ENCODE peak calls at places on chromosomes 2 and 18, in seven cellular contexts. G, Q, L, Z, C, B and R are unnamed samples.

GRCh38 chr18:67705748-67706147 is 189.2 kb upstream of the DSEL start:
- DNase-seq in G (no peak), Q (peak; percentile 10), L (no peak), Z (no peak), C (no peak), B (no peak), R (no peak)

GRCh38 chr2:28895189-28895893 is 874 bp downstream of the WDR43 start:
- DNase-seq in G (peak; percentile 78), Q (peak; percentile 65), L (no peak), Z (no peak), C (peak; percentile 38), B (peak; percentile 60), R (no peak)

GRCh38 chr18:22167471-22168151 is 1.8 kb upstream of the GATA6 start:
- DNase-seq in G (no peak), Q (no peak), L (no peak), Z (no peak), C (no peak), B (no peak), R (peak; percentile 43)

GRCh38 chr2:226837787-226838603 is 2.1 kb downstream of the RHBDD1 start:
- DNase-seq in G (no peak), Q (no peak), L (no peak), Z (no peak), C (no peak), B (no peak), R (no peak)

GRCh38 chr18:7789853-7790552 is 222.9 kb downstream of the PTPRM start:
- DNase-seq in G (no peak), Q (peak; percentile 62), L (no peak), Z (no peak), C (no peak), B (no peak), R (peak; percentile 33)

GRCh38 chr2:231900486-231900942 is 25.7 kb downstream of the NPPC start:
- DNase-seq in G (peak; percentile 92), Q (peak; percentile 63), L (peak; percentile 11), Z (peak; percentile 68), C (peak; percentile 72), B (peak; percentile 81), R (peak; percentile 98)

GRCh38 chr2:8616084-8616419 is 65.8 kb upstream of the ID2 start:
- DNase-seq in G (no peak), Q (no peak), L (no peak), Z (no peak), C (no peak), B (no peak), R (no peak)

GRCh38 chr18:68564348-68564747 is 150.6 kb downstream of the TMX3 start:
- DNase-seq in G (no peak), Q (no peak), L (no peak), Z (no peak), C (no peak), B (no peak), R (no peak)

GRCh38 chr2:26580151-26580550 is 61.0 kb downstream of the CIB4 start:
- DNase-seq in G (peak; percentile 36), Q (no peak), L (no peak), Z (no peak), C (no peak), B (no peak), R (no peak)

GRCh38 chr2:231935207-231935524 is 9.0 kb upstream of the NPPC start:
- DNase-seq in G (no peak), Q (no peak), L (no peak), Z (peak; percentile 56), C (no peak), B (no peak), R (no peak)